ENCODE peak calls at places on chromosomes 11 and 22, in seven cellular contexts. D, J, A, U, N, V and O are unnamed samples.

GRCh38 chr11:13776134-13776815 is 107.8 kb downstream of the FAR1 start:
- DNase-seq in A (no peak), V (no peak), J (no peak), N (peak; percentile 20), D (peak; percentile 13), U (no peak), O (no peak)

GRCh38 chr11:120324932-120325810 is at the start of gene TLCD5:
- DNase-seq in J (no peak), A (no peak), V (peak; percentile 75), N (peak; percentile 27), U (peak; percentile 75), D (no peak), O (no peak)

GRCh38 chr11:34161812-34162506 is 56.5 kb downstream of the NAT10 start:
- DNase-seq in J (peak; percentile 63), V (peak; percentile 19), A (no peak), N (no peak), D (no peak), U (no peak), O (peak; percentile 21)

GRCh38 chr11:44357734-44358133 is 47.8 kb upstream of the ALX4 start:
- DNase-seq in J (no peak), A (no peak), U (no peak), D (no peak), N (no peak), V (no peak), O (no peak)

GRCh38 chr22:46841528-46841927 is 79.1 kb downstream of the TBC1D22A start:
- DNase-seq in J (no peak), N (no peak), U (no peak), D (no peak), V (no peak), A (no peak), O (no peak)

GRCh38 chr22:25741692-25742626 is at the start of gene MYO18B:
- DNase-seq in A (no peak), V (no peak), J (no peak), N (no peak), D (no peak), U (no peak), O (no peak)

GRCh38 chr11:111454561-111455192 is 57.5 kb downstream of the BTG4 start:
- DNase-seq in U (peak; percentile 58), N (no peak), D (no peak), J (no peak), A (no peak), V (peak; percentile 67), O (peak; percentile 30)

GRCh38 chr11:12723410-12724297 is 49.4 kb downstream of the TEAD1 start:
- DNase-seq in U (no peak), V (peak; percentile 62), N (no peak), D (no peak), A (peak; percentile 44), J (peak; percentile 89), O (no peak)

GRCh38 chr11:116492600-116492999 is 280.2 kb downstream of the BUD13 start:
- DNase-seq in N (no peak), D (no peak), A (no peak), V (no peak), J (no peak), U (no peak), O (no peak)

GRCh38 chr11:130514316-130514715 is 65.9 kb downstream of the ADAMTS15 start:
- DNase-seq in U (no peak), J (no peak), A (no peak), N (no peak), V (peak; percentile 25), D (peak; percentile 38), O (no peak)

GRCh38 chr11:6307879-6308278 is 12.4 kb downstream of the CAVIN3 start:
- DNase-seq in D (no peak), U (no peak), A (no peak), N (no peak), J (no peak), V (peak; percentile 57), O (no peak)